ENCODE peak calls at places on chromosomes 2 and 18, in ten cellular contexts. V, N, S, A, U, M, T, Y, I and E are unnamed samples.

GRCh38 chr2:106038598-106039375 is 155.3 kb downstream of the UXS1 start:
- DNase-seq in V (no peak), N (no peak), S (no peak), A (no peak), U (no peak), M (no peak), T (no peak), Y (no peak), I (no peak), E (no peak)

GRCh38 chr2:146240376-146240775 is 1604.5 kb upstream of the ACVR2A start:
- DNase-seq in V (no peak), N (no peak), S (no peak), A (no peak), U (no peak), M (no peak), T (no peak), Y (no peak), I (no peak), E (no peak)

GRCh38 chr2:9179572-9180201 is 26.9 kb upstream of the ASAP2 start:
- DNase-seq in V (no peak), N (no peak), S (peak), A (no peak), U (no peak), M (peak), T (no peak), Y (peak), I (no peak), E (no peak)

GRCh38 chr2:165376571-165376975 is 92.9 kb upstream of the CSRNP3 start:
- DNase-seq in V (no peak), N (no peak), S (no peak), A (no peak), U (no peak), M (no peak), T (no peak), Y (no peak), I (no peak), E (no peak)

GRCh38 chr2:29218550-29219125 is 103.4 kb downstream of the CLIP4 start:
- DNase-seq in V (no peak), N (no peak), S (no peak), A (no peak), U (no peak), M (no peak), T (no peak), Y (no peak), I (no peak), E (no peak)

GRCh38 chr18:68840554-68841263 is 42.8 kb downstream of the CCDC102B start:
- DNase-seq in V (no peak), N (no peak), S (peak), A (no peak), U (no peak), M (peak), T (no peak), Y (no peak), I (no peak), E (no peak)

GRCh38 chr2:187338679-187339121 is 109.4 kb downstream of the CALCRL start:
- DNase-seq in V (no peak), N (no peak), S (no peak), A (no peak), U (peak), M (no peak), T (no peak), Y (no peak), I (peak), E (no peak)

GRCh38 chr2:13390676-13391075 is 673.9 kb downstream of the TRIB2 start:
- DNase-seq in V (no peak), N (no peak), S (no peak), A (no peak), U (no peak), M (no peak), T (no peak), Y (no peak), I (no peak), E (no peak)

GRCh38 chr18:55588876-55589595 is 1.0 kb upstream of the TCF4 start:
- DNase-seq in V (no peak), N (peak), S (peak), A (no peak), U (no peak), M (no peak), T (no peak), Y (no peak), I (no peak), E (no peak)

GRCh38 chr18:3703732-3704176 is 253.8 kb downstream of the TGIF1 start:
- DNase-seq in V (peak), N (peak), S (no peak), A (peak), U (peak), M (peak), T (peak), Y (peak), I (peak), E (peak)

GRCh38 chr2:206764673-206765241 is 371 bp downstream of the MDH1B start:
- DNase-seq in V (no peak), N (no peak), S (no peak), A (no peak), U (no peak), M (no peak), T (no peak), Y (peak), I (no peak), E (no peak)

GRCh38 chr2:149148195-149149006 is 109.9 kb downstream of the LYPD6B start:
- DNase-seq in V (no peak), N (no peak), S (no peak), A (no peak), U (no peak), M (no peak), T (no peak), Y (no peak), I (no peak), E (no peak)

GRCh38 chr2:213834746-213835145 is 550.5 kb downstream of the SPAG16 start:
- DNase-seq in V (no peak), N (no peak), S (no peak), A (no peak), U (no peak), M (no peak), T (no peak), Y (no peak), I (no peak), E (no peak)

GRCh38 chr2:25323042-25323514 is 18.6 kb downstream of the DNMT3A start:
- DNase-seq in V (no peak), N (peak), S (no peak), A (no peak), U (no peak), M (no peak), T (no peak), Y (no peak), I (peak), E (peak)

GRCh38 chr2:50575232-50575631 is 456.7 kb downstream of the NRXN1 start:
- DNase-seq in V (no peak), N (no peak), S (no peak), A (no peak), U (no peak), M (no peak), T (no peak), Y (no peak), I (peak), E (no peak)

GRCh38 chr2:202038471-202039277 is 5.0 kb downstream of the FZD7 start:
- DNase-seq in V (no peak), N (no peak), S (no peak), A (no peak), U (no peak), M (no peak), T (no peak), Y (peak), I (no peak), E (no peak)

GRCh38 chr2:159797468-159798375 is at the start of gene CD302:
- DNase-seq in V (peak), N (peak), S (no peak), A (peak), U (peak), M (no peak), T (peak), Y (peak), I (peak), E (peak)

GRCh38 chr2:196823750-196824149 is 14.6 kb upstream of the C2orf66 start:
- DNase-seq in V (no peak), N (no peak), S (peak), A (no peak), U (no peak), M (peak), T (no peak), Y (no peak), I (no peak), E (no peak)

GRCh38 chr2:38213619-38214018 is 137.7 kb upstream of the CYP1B1 start:
- DNase-seq in V (no peak), N (no peak), S (no peak), A (no peak), U (no peak), M (no peak), T (no peak), Y (no peak), I (no peak), E (no peak)

GRCh38 chr18:22176282-22176621 is 6.9 kb downstream of the GATA6 start:
- DNase-seq in V (no peak), N (no peak), S (no peak), A (no peak), U (no peak), M (no peak), T (no peak), Y (no peak), I (no peak), E (no peak)

GRCh38 chr2:177551989-177552413 is 159.4 kb downstream of the AGPS start:
- DNase-seq in V (peak), N (no peak), S (no peak), A (no peak), U (no peak), M (no peak), T (no peak), Y (peak), I (no peak), E (no peak)

GRCh38 chr2:15260813-15261212 is 300.3 kb downstream of the NBAS start:
- DNase-seq in V (no peak), N (no peak), S (no peak), A (no peak), U (no peak), M (no peak), T (no peak), Y (no peak), I (no peak), E (no peak)

GRCh38 chr2:215693269-215693998 is 257.6 kb upstream of the FN1 start:
- DNase-seq in V (no peak), N (no peak), S (peak), A (no peak), U (no peak), M (no peak), T (no peak), Y (no peak), I (no peak), E (no peak)

GRCh38 chr18:32378705-32379104 is 92.0 kb downstream of the GAREM1 start:
- DNase-seq in V (no peak), N (no peak), S (no peak), A (no peak), U (no peak), M (no peak), T (no peak), Y (no peak), I (no peak), E (no peak)

GRCh38 chr2:12402440-12403139 is 314.1 kb upstream of the TRIB2 start:
- DNase-seq in V (no peak), N (no peak), S (no peak), A (no peak), U (no peak), M (no peak), T (no peak), Y (no peak), I (no peak), E (no peak)

GRCh38 chr18:49476664-49477411 is 10.2 kb downstream of the C18orf32 start:
- DNase-seq in V (no peak), N (no peak), S (no peak), A (no peak), U (peak), M (peak), T (no peak), Y (peak), I (no peak), E (no peak)

GRCh38 chr2:208186465-208186864 is 3.4 kb downstream of the C2orf80 start:
- DNase-seq in V (no peak), N (no peak), S (no peak), A (no peak), U (no peak), M (no peak), T (peak), Y (no peak), I (no peak), E (no peak)

GRCh38 chr2:102848366-102848839 is 86.6 kb downstream of the TMEM182 start:
- DNase-seq in V (peak), N (peak), S (no peak), A (peak), U (peak), M (no peak), T (peak), Y (peak), I (peak), E (peak)

GRCh38 chr18:10437837-10438236 is 16.6 kb upstream of the APCDD1 start:
- DNase-seq in V (no peak), N (no peak), S (no peak), A (no peak), U (no peak), M (no peak), T (no peak), Y (no peak), I (no peak), E (no peak)
- TF ChIP-seq CTCF in V (no peak), N (no peak), S (no peak), A (peak), U (no peak), M (no peak), T (no peak), Y (no peak), I (no peak), E (peak)

DNA sequence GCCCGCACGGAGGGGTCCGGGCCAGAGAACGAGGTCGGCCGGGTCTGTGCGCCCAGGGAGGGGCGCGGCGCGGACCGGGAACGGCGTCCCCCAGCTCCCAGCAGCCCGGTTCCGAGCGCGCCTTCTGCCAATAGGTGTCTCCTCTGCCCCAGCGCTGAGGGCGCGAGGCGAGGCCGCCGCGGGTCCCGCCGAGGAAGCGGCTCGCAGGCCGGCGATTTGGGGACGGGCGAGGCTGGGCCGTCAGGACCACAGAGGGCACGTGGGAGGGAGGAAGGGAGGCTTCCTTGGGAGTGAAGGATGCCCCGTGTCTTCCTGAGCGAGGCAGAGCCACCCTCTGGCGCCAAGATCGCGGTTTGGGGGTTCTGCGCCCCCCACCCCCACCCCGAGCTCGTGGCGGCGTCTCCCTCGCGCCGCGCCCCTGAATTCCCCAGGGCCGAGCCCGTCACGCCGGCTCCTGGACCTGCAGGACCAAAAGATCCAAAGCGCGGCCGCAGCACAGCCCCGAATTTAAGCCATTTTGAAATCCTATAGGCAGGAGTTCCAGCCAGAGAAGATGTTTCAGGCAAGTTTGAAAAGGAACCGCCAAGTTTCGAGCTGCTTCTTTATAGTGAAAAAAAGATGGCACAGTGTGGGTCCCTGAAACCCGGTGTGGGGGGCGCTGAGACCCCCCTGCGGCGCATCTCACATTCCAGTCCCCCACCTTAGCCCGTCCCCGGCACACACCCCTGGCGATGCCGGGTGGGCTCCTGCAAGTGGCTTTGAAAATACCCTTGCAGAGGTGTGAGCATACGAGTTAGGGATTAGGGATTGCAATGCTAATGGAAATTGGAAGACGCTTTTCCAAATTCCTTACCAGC is 929 bp downstream of the NFATC1 start:
- DNase-seq in V (peak), N (peak), S (no peak), A (no peak), U (peak), M (no peak), T (no peak), Y (peak), I (peak), E (no peak)
- TF ChIP-seq CTCF in V (no peak), N (peak), S (peak), A (no peak), U (no peak), M (no peak), T (no peak), Y (no peak), I (no peak), E (no peak)

GRCh38 chr2:39706350-39706749 is 40.6 kb downstream of the TMEM178A start:
- DNase-seq in V (no peak), N (no peak), S (no peak), A (no peak), U (no peak), M (no peak), T (no peak), Y (no peak), I (no peak), E (no peak)
- TF ChIP-seq CTCF in V (no peak), N (no peak), S (no peak), A (no peak), U (no peak), M (no peak), T (no peak), Y (no peak), I (no peak), E (no peak)

GRCh38 chr18:1078301-1078700 is 173.6 kb downstream of the ADCYAP1 start:
- DNase-seq in V (no peak), N (no peak), S (no peak), A (no peak), U (no peak), M (no peak), T (no peak), Y (no peak), I (no peak), E (no peak)
- TF ChIP-seq CTCF in V (no peak), N (no peak), S (no peak), A (no peak), U (no peak), M (no peak), T (no peak), Y (no peak), I (no peak), E (no peak)

GRCh38 chr2:64653174-64654062 is at the start of gene SERTAD2:
- DNase-seq in V (peak), N (peak), S (no peak), A (peak), U (peak), M (peak), T (peak), Y (peak), I (peak), E (peak)
- TF ChIP-seq CTCF in V (peak), N (peak), S (peak), A (peak), U (peak), M (peak), T (no peak), Y (no peak), I (no peak), E (no peak)

GRCh38 chr2:121008978-121009377 is 273.3 kb downstream of the GLI2 start:
- DNase-seq in V (no peak), N (no peak), S (no peak), A (no peak), U (no peak), M (no peak), T (no peak), Y (no peak), I (peak), E (no peak)
- TF ChIP-seq CTCF in V (no peak), N (no peak), S (peak), A (peak), U (peak), M (peak), T (no peak), Y (no peak), I (peak), E (peak)

GRCh38 chr2:36572054-36572751 is 25.8 kb downstream of the FEZ2 start:
- DNase-seq in V (no peak), N (no peak), S (no peak), A (no peak), U (no peak), M (no peak), T (no peak), Y (no peak), I (no peak), E (no peak)
- TF ChIP-seq CTCF in V (no peak), N (no peak), S (no peak), A (no peak), U (no peak), M (no peak), T (no peak), Y (no peak), I (no peak), E (no peak)